ENCODE peak calls at places on chromosomes 4 and X, in eight cellular contexts. O, B, F, R, Z, L, H and P are unnamed samples. For H3K27me3, the result is how much of the 10 kb centered on the place peaks cover.

GRCh38 chr4:166989886-166990285 is 244.4 kb downstream of the SPOCK3 start:
- DNase-seq in L (no peak), H (no peak), O (no peak), Z (no peak), B (no peak), F (no peak), R (no peak), P (no peak)

GRCh38 chr4:182554736-182555135 is 311.5 kb downstream of the TENM3 start:
- DNase-seq in F (no peak), R (no peak), B (no peak), O (no peak), L (no peak), Z (no peak), H (no peak), P (no peak)

GRCh38 chrX:69178592-69178991 is 13.3 kb upstream of the PJA1 start:
- DNase-seq in B (no peak), H (no peak), Z (no peak), F (no peak), L (no peak), O (no peak), R (no peak), P (no peak)

GRCh38 chr4:74932832-74933561 is at the start of gene PARM1:
- DNase-seq in Z (peak), O (peak), L (peak), B (peak), R (peak), H (peak), F (peak), P (peak)

GRCh38 chr4:7759635-7760034 is 180.0 kb downstream of the AFAP1 start:
- DNase-seq in R (no peak), L (no peak), H (no peak), Z (no peak), B (no peak), F (no peak), O (no peak), P (no peak)

GRCh38 chrX:152735860-152736511 is 2.4 kb downstream of the MAGEA12 start:
- DNase-seq in F (no peak), Z (no peak), H (no peak), O (no peak), L (no peak), R (no peak), B (no peak), P (no peak)

GRCh38 chr4:73053076-73053475 is 16.4 kb downstream of the COX18 start:
- DNase-seq in L (no peak), R (no peak), H (no peak), F (no peak), B (no peak), O (no peak), Z (no peak), P (no peak)

GRCh38 chrX:13760428-13760827 is 25.9 kb downstream of the OFD1 start:
- DNase-seq in Z (no peak), O (no peak), F (no peak), L (no peak), R (peak), H (no peak), B (no peak), P (no peak)

GRCh38 chrX:53357799-53358530 is 64.5 kb downstream of the SMC1A start:
- DNase-seq in Z (no peak), O (no peak), H (no peak), F (no peak), R (no peak), B (peak), L (no peak), P (no peak)

GRCh38 chr4:73904491-73904890 is 35.3 kb downstream of the CXCL1 start:
- DNase-seq in R (no peak), B (no peak), Z (no peak), F (no peak), L (no peak), O (no peak), H (no peak), P (no peak)

GRCh38 chr4:147976341-147976928 is 244.5 kb downstream of the ARHGAP10 start:
- DNase-seq in B (no peak), Z (no peak), F (no peak), H (no peak), R (no peak), O (no peak), L (no peak), P (no peak)

GRCh38 chrX:66039916-66040315 is at the start of gene VSIG4:
- DNase-seq in Z (peak), B (no peak), L (no peak), H (no peak), F (no peak), O (peak), R (no peak), P (no peak)

GRCh38 chrX:68940601-68941000 is 111.8 kb downstream of the EFNB1 start:
- DNase-seq in O (no peak), L (no peak), F (peak), B (no peak), Z (peak), H (no peak), R (no peak), P (no peak)

GRCh38 chrX:129600981-129601424 is 53.8 kb downstream of the APLN start:
- DNase-seq in O (no peak), F (no peak), H (no peak), R (peak), B (peak), Z (no peak), L (no peak), P (no peak)

GRCh38 chr4:39526810-39527295 is 386 bp downstream of the UGDH start:
- DNase-seq in B (no peak), L (no peak), F (no peak), Z (no peak), R (no peak), H (no peak), O (no peak), P (no peak)

GRCh38 chrX:74656079-74656745 is 41.8 kb upstream of the RLIM start:
- DNase-seq in L (no peak), B (no peak), H (no peak), F (no peak), O (no peak), R (no peak), Z (no peak), P (no peak)

GRCh38 chr4:42490015-42490414 is 92.7 kb downstream of the SHISA3 start:
- DNase-seq in R (no peak), Z (no peak), H (no peak), F (no peak), L (no peak), O (no peak), B (no peak), P (no peak)

GRCh38 chrX:124862304-124862703 is 457.4 kb upstream of the TEX13C start:
- DNase-seq in Z (no peak), R (no peak), B (no peak), O (no peak), H (no peak), L (no peak), F (no peak), P (no peak)

GRCh38 chr4:15689540-15689939 is 7.9 kb downstream of the FAM200B start:
- DNase-seq in O (no peak), F (no peak), L (no peak), Z (no peak), R (no peak), B (no peak), H (no peak), P (no peak)

DNA sequence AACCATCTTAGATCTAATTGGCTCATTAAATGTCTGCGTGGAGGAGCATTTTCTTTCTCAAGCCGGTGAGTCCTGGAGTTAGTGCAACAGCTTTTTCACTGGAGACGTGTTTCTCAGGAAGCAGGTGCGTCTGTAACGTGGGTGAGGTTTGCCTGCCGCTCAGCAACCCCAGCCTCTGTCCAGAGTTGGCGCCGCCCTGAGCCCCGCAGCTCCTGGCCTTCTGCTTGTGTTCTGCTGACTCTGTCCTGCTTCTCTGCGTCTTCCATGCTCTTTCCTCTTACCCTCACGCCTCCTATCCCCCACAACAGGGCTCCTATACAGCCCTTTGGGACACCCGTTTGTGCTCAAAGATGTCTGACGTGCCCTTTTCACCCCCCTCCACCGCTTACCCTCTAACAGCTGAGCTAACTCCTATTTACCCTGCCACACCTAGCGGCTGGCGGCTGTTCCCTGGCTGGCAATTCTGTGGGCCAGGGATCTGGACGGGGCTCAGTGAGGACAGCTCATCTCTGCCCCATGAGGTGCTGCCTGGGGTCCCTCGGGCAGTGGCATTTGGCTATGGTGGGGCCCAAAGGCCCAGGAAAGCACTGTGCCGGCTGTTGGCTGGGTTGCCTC is 18.8 kb downstream of the DOK7 start:
- DNase-seq in F (peak), B (no peak), Z (peak), O (no peak), H (no peak), R (no peak), L (no peak), P (no peak)
- H3K27me3 ChIP-seq in F (under half), B (under half), Z (half or more), O (under half), H (under half), R (under half), L (under half), P (under half)

DNA sequence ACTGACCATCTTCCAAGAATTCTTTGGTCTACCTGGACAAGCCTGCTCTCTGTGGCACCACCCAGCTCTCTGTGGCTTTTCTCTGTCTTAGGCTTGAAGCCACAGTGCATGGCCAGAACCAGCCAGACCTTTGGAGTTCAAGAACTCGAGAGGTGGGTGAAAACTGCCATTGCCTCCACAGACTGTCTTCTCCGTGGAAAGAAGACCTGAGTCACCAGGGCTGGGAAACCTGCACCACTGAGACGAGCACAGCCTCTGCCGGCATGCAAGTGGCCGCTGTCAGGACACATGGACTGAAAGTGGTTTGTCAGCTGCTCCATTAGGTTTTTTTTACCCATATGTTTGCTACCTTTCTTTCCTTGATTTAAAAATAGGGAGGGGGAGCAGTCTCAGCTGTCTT is 74.5 kb downstream of the MGST2 start:
- DNase-seq in L (no peak), R (peak), B (no peak), O (peak), F (no peak), H (peak), Z (no peak), P (no peak)
- H3K4me3 ChIP-seq in L (no peak), R (no peak), B (no peak), O (no peak), F (no peak), H (peak), Z (no peak), P (peak)

DNA sequence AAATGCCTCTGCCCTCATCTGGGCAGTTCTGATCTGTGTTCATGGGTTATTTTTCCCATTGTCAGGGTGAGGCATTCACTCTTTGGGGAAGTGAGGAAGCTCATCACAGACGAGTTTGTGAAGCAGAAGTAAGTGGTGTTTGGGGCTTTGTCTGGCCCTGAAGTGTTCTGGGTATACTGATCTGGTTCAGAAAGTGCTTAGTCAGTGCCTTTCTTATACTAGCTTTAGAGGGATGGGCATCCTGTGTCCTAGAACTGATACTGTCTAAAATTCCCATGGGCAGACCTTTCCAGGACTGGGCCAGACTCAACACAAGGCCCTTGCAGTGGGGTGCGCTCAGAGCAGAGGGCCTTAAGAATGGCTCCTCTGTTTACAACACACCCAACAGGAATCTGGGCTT is 6.4 kb downstream of the TRO start:
- DNase-seq in L (no peak), R (no peak), Z (no peak), O (no peak), B (peak), H (no peak), F (no peak), P (no peak)
- H3K27ac ChIP-seq in L (no peak), R (no peak), Z (no peak), O (no peak), B (no peak), H (no peak), F (no peak), P (no peak)

DNA sequence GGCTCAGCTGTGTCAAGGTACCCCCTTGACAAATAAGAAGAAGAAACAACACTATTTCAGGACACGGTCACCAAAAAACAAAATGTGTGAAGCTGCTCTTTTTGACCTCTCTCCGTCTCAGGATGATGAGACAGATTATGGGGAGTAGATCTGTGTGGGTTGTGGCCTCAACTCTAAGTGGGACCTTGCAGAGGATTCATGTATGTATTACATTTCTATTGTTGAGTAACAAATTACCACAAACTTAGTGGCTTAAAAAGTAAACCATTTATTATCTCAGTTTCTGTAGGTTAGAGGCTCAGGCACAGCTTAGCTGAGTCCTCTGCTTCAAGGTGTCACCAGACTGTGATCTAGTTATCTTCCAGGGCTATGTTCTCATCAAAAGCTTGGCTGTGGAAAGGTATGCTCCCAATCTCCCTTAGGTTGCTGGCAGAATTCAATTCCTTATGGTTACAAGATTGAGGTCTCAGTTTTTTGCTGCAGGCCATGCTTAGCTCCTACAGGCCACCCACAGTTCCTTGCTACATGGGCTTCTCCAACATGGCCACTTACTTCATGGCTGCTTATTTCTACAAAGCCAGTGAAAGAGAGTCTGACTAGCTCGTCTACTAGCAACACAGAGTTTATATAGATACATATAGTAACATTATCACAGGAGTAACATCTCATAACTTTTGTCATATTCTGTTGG is 28.1 kb downstream of the DGKK start:
- DNase-seq in Z (no peak), B (no peak), R (no peak), F (no peak), O (no peak), L (no peak), H (no peak), P (no peak)
- H3K27me3 ChIP-seq in Z (under half), B (under half), R (under half), F (under half), O (under half), L (under half), H (under half), P (under half)

GRCh38 chrX:70292788-70293187 is 2.9 kb downstream of the KIF4A start:
- DNase-seq in B (no peak), R (no peak), Z (no peak), L (no peak), O (no peak), H (no peak), F (no peak), P (no peak)
- H3K4me3 ChIP-seq in B (no peak), R (no peak), Z (no peak), L (no peak), O (no peak), H (no peak), F (no peak), P (no peak)